ENCODE peak calls at places on chromosomes 16 and 17, in six cellular contexts. X, E, H, K, M and O are unnamed samples.

GRCh38 chr16:13999895-14000425 is 71.2 kb upstream of the MRTFB start:
- DNase-seq in X (no peak), E (no peak), H (no peak), K (peak), M (no peak), O (no peak)

GRCh38 chr16:4481965-4482364 is 5.8 kb downstream of the HMOX2 start:
- DNase-seq in X (no peak), E (no peak), H (no peak), K (no peak), M (no peak), O (no peak)

GRCh38 chr17:60618080-60618479 is 18.1 kb downstream of the PPM1D start:
- DNase-seq in X (no peak), E (no peak), H (no peak), K (no peak), M (no peak), O (no peak)

GRCh38 chr16:27335349-27336052 is 21.7 kb downstream of the IL4R start:
- DNase-seq in X (no peak), E (no peak), H (no peak), K (peak), M (no peak), O (no peak)

GRCh38 chr16:2253293-2253692 is 1.9 kb upstream of the ECI1 start:
- DNase-seq in X (no peak), E (no peak), H (no peak), K (no peak), M (no peak), O (no peak)

GRCh38 chr16:57390635-57391307 is 13.8 kb upstream of the CCL17 start:
- DNase-seq in X (no peak), E (no peak), H (no peak), K (no peak), M (no peak), O (no peak)

GRCh38 chr16:70478912-70479341 is 24.5 kb downstream of the FCSK start:
- DNase-seq in X (no peak), E (no peak), H (no peak), K (peak), M (no peak), O (no peak)

GRCh38 chr16:477758-478157 is 49.8 kb upstream of the CAPN15 start:
- DNase-seq in X (no peak), E (no peak), H (no peak), K (no peak), M (no peak), O (no peak)

GRCh38 chr17:3890082-3890892 is 2.6 kb downstream of the CAMKK1 start:
- DNase-seq in X (no peak), E (no peak), H (peak), K (peak), M (no peak), O (no peak)

GRCh38 chr17:66275651-66276050 is 26.8 kb upstream of the PRKCA start:
- DNase-seq in X (no peak), E (no peak), H (no peak), K (no peak), M (no peak), O (no peak)

GRCh38 chr17:19306160-19307111 is 56.1 kb downstream of the B9D1 start:
- DNase-seq in X (no peak), E (no peak), H (no peak), K (peak), M (no peak), O (peak)

GRCh38 chr16:67884684-67885083 is at the start of gene NRN1L:
- DNase-seq in X (no peak), E (peak), H (peak), K (peak), M (peak), O (no peak)

GRCh38 chr16:1983544-1984346 is at the start of gene GFER:
- DNase-seq in X (peak), E (peak), H (peak), K (peak), M (peak), O (peak)

GRCh38 chr16:47705268-47705667 is 244.1 kb downstream of the PHKB start:
- DNase-seq in X (no peak), E (no peak), H (no peak), K (no peak), M (no peak), O (no peak)

GRCh38 chr16:1131378-1131994 is 21.4 kb upstream of the CACNA1H start:
- DNase-seq in X (no peak), E (no peak), H (no peak), K (no peak), M (no peak), O (no peak)

GRCh38 chr17:38598536-38598935 is 7.2 kb downstream of the SRCIN1 start:
- DNase-seq in X (no peak), E (peak), H (peak), K (peak), M (no peak), O (no peak)

GRCh38 chr16:2043980-2044451 is 3.6 kb downstream of the NTHL1 start:
- DNase-seq in X (no peak), E (no peak), H (no peak), K (peak), M (peak), O (no peak)

GRCh38 chr17:4840893-4841242 is 7.7 kb downstream of the MINK1 start:
- DNase-seq in X (no peak), E (no peak), H (no peak), K (peak), M (no peak), O (no peak)